ENCODE peak calls at places on chromosomes 2 and 18, in ten cellular contexts. T is K562; Q is LHCN-M2; J is tibial nerve; V is NCI-H1092; D is activated CD4-positive, alpha-beta T cell treated with anti-CD3 and anti-CD28 coated beads, Interleukin-2, amount 50 U/mL, for 4 hours; X is CD8-positive, alpha-beta T cell; H is mesenteric fat pad; M is germinal center; K is ELR. G is an unnamed sample.

GRCh38 chr2:172693037-172693436 is 42.6 kb upstream of the RAPGEF4 start:
- DNase-seq in M (no peak), T (no peak), K (peak), V (no peak), D (peak), Q (peak), X (no peak), H (no peak), J (no peak), G (no peak)

GRCh38 chr2:98777710-98778109 is 46.8 kb upstream of the MGAT4A start:
- DNase-seq in V (no peak), M (no peak), K (no peak), Q (no peak), X (no peak), D (no peak), H (no peak), T (no peak), J (no peak), G (no peak)

GRCh38 chr2:102932521-102932920 is 170.7 kb downstream of the TMEM182 start:
- DNase-seq in V (no peak), D (no peak), M (no peak), J (no peak), X (no peak), H (no peak), Q (no peak), T (no peak), K (no peak), G (no peak)

GRCh38 chr2:160292225-160292624 is 92.2 kb upstream of the ITGB6 start:
- DNase-seq in K (peak), M (no peak), J (no peak), X (no peak), H (no peak), Q (peak), T (no peak), D (no peak), V (no peak), G (no peak)

GRCh38 chr18:76518543-76519155 is 23.6 kb upstream of the ZNF516 start:
- DNase-seq in H (no peak), D (no peak), M (peak), Q (no peak), K (peak), X (no peak), V (peak), J (peak), T (no peak), G (peak)

GRCh38 chr2:67876176-67876575 is 186.6 kb downstream of the C1D start:
- DNase-seq in H (no peak), M (no peak), V (no peak), T (no peak), J (no peak), X (no peak), K (peak), Q (no peak), D (no peak), G (no peak)

GRCh38 chr2:222982010-222982908 is 69.7 kb upstream of the KCNE4 start:
- DNase-seq in V (peak), M (no peak), K (peak), H (no peak), X (no peak), Q (peak), J (peak), D (no peak), T (no peak), G (peak)

GRCh38 chr2:223075301-223076270 is 23.6 kb downstream of the KCNE4 start:
- DNase-seq in H (no peak), J (no peak), M (no peak), D (no peak), T (no peak), K (peak), V (no peak), Q (peak), X (no peak), G (no peak)

GRCh38 chr18:10892801-10893595 is 256.4 kb downstream of the PIEZO2 start:
- DNase-seq in J (no peak), K (no peak), X (no peak), D (no peak), V (no peak), Q (peak), T (no peak), H (no peak), M (no peak), G (no peak)

GRCh38 chr2:177797808-177798207 is 274.8 kb downstream of the PDE11A start:
- DNase-seq in H (no peak), D (no peak), Q (no peak), T (no peak), X (no peak), V (no peak), J (no peak), M (no peak), K (no peak), G (peak)

GRCh38 chr18:11154983-11155759 is 5.8 kb upstream of the PIEZO2 start:
- DNase-seq in V (no peak), D (no peak), Q (no peak), K (no peak), H (no peak), J (no peak), X (no peak), M (no peak), T (no peak), G (no peak)

GRCh38 chr2:97759727-97760407 is 46.5 kb downstream of the ZAP70 start:
- DNase-seq in V (no peak), M (no peak), T (peak), Q (no peak), X (no peak), J (no peak), D (no peak), H (no peak), K (no peak), G (no peak)

GRCh38 chr2:159879061-159879604 is 81.1 kb upstream of the CD302 start:
- DNase-seq in J (no peak), V (no peak), D (no peak), M (peak), Q (peak), H (no peak), T (no peak), X (no peak), K (peak), G (no peak)

GRCh38 chr18:812673-813404 is 797 bp upstream of the YES1 start:
- DNase-seq in Q (peak), X (peak), D (peak), T (peak), H (peak), V (no peak), M (peak), K (peak), J (peak), G (peak)

GRCh38 chr2:35365859-35366258 is 989.7 kb upstream of the CRIM1 start:
- DNase-seq in H (no peak), T (no peak), V (no peak), M (no peak), K (peak), X (no peak), D (no peak), Q (peak), J (no peak), G (no peak)

GRCh38 chr18:13382683-13382989 is 164.1 kb downstream of the LDLRAD4 start:
- DNase-seq in J (no peak), M (no peak), D (no peak), H (no peak), X (no peak), K (no peak), Q (no peak), V (no peak), T (no peak), G (no peak)

GRCh38 chr2:197498937-197499593 is 575 bp downstream of the HSPD1 start:
- DNase-seq in D (peak), M (peak), X (peak), J (peak), V (peak), K (peak), Q (peak), T (peak), H (peak), G (peak)

GRCh38 chr2:36993841-36994620 is 27.7 kb upstream of the STRN start:
- DNase-seq in M (no peak), Q (no peak), X (no peak), J (no peak), H (no peak), V (no peak), K (no peak), D (no peak), T (no peak), G (no peak)

GRCh38 chr2:142954488-142954887 is 77.0 kb downstream of the KYNU start:
- DNase-seq in J (no peak), H (no peak), T (no peak), X (no peak), M (no peak), D (no peak), Q (no peak), V (no peak), K (peak), G (no peak)

GRCh38 chr18:52311331-52311730 is 28.7 kb upstream of the DCC start:
- DNase-seq in K (no peak), J (no peak), M (no peak), Q (no peak), H (no peak), D (no peak), X (no peak), T (no peak), V (no peak), G (no peak)